ENCODE peak calls at places on chromosomes 6 and 20, in nine cellular contexts. One of them, this sample, is unnamed.
A peak's percentile ranks its signal among the peaks of the same experiment; 100 is the strongest.

GRCh38 chr20:12287575-12287974 is 369.9 kb downstream of the BTBD3 start:
- DNase-seq in GF-D8: no peak
- DNase-seq in fibroblast of the conjunctiva: no peak
- DNase-seq in left colon: no peak
- DNase-seq in GM03348: no peak
- DNase-seq in lower leg skin: no peak
- DNase-seq in GM10248: no peak
- DNase-seq in heart left ventricle: no peak
- DNase-seq in C1 segment of cervical spinal cord: no peak
- DNase-seq in this sample: peak; percentile 63

GRCh38 chr6:42556462-42556861 is 7.4 kb upstream of the UBR2 start:
- DNase-seq in GF-D8: no peak
- DNase-seq in fibroblast of the conjunctiva: no peak
- DNase-seq in left colon: peak; percentile 43
- DNase-seq in GM03348: no peak
- DNase-seq in lower leg skin: no peak
- DNase-seq in GM10248: no peak
- DNase-seq in heart left ventricle: no peak
- DNase-seq in C1 segment of cervical spinal cord: no peak
- DNase-seq in this sample: peak; percentile 58

GRCh38 chr6:105488521-105489212 is 85.8 kb upstream of the PREP start:
- DNase-seq in GF-D8: no peak
- DNase-seq in fibroblast of the conjunctiva: no peak
- DNase-seq in left colon: no peak
- DNase-seq in GM03348: peak; percentile 10
- DNase-seq in lower leg skin: no peak
- DNase-seq in GM10248: no peak
- DNase-seq in heart left ventricle: peak; percentile 22
- DNase-seq in C1 segment of cervical spinal cord: no peak
- DNase-seq in this sample: no peak

GRCh38 chr6:139751179-139751578 is 376.7 kb upstream of the CITED2 start:
- DNase-seq in GF-D8: no peak
- DNase-seq in fibroblast of the conjunctiva: peak; percentile 88
- DNase-seq in left colon: no peak
- DNase-seq in GM03348: no peak
- DNase-seq in lower leg skin: no peak
- DNase-seq in GM10248: no peak
- DNase-seq in heart left ventricle: no peak
- DNase-seq in C1 segment of cervical spinal cord: no peak
- DNase-seq in this sample: no peak

GRCh38 chr20:64153410-64153809 is 10.8 kb upstream of the MYT1 start:
- DNase-seq in GF-D8: no peak
- DNase-seq in fibroblast of the conjunctiva: no peak
- DNase-seq in left colon: no peak
- DNase-seq in GM03348: no peak
- DNase-seq in lower leg skin: no peak
- DNase-seq in GM10248: no peak
- DNase-seq in heart left ventricle: no peak
- DNase-seq in C1 segment of cervical spinal cord: no peak
- DNase-seq in this sample: no peak

GRCh38 chr6:14273196-14273595 is 155.6 kb downstream of the CD83 start:
- DNase-seq in GF-D8: no peak
- DNase-seq in fibroblast of the conjunctiva: no peak
- DNase-seq in left colon: no peak
- DNase-seq in GM03348: no peak
- DNase-seq in lower leg skin: peak; percentile 61
- DNase-seq in GM10248: no peak
- DNase-seq in heart left ventricle: no peak
- DNase-seq in C1 segment of cervical spinal cord: no peak
- DNase-seq in this sample: no peak

GRCh38 chr6:113995632-113996031 is 24.7 kb upstream of the HDAC2 start:
- DNase-seq in GF-D8: no peak
- DNase-seq in fibroblast of the conjunctiva: peak; percentile 79
- DNase-seq in left colon: peak; percentile 45
- DNase-seq in GM03348: peak; percentile 87
- DNase-seq in lower leg skin: no peak
- DNase-seq in GM10248: no peak
- DNase-seq in heart left ventricle: peak; percentile 46
- DNase-seq in C1 segment of cervical spinal cord: peak; percentile 18
- DNase-seq in this sample: peak; percentile 85

GRCh38 chr6:138500867-138501446 is 1.7 kb upstream of the NHSL1 start:
- DNase-seq in GF-D8: no peak
- DNase-seq in fibroblast of the conjunctiva: no peak
- DNase-seq in left colon: no peak
- DNase-seq in GM03348: no peak
- DNase-seq in lower leg skin: no peak
- DNase-seq in GM10248: no peak
- DNase-seq in heart left ventricle: no peak
- DNase-seq in C1 segment of cervical spinal cord: no peak
- DNase-seq in this sample: no peak

GRCh38 chr6:98574991-98575390 is 259.4 kb upstream of the POU3F2 start:
- DNase-seq in GF-D8: no peak
- DNase-seq in fibroblast of the conjunctiva: no peak
- DNase-seq in left colon: peak; percentile 70
- DNase-seq in GM03348: peak; percentile 5
- DNase-seq in lower leg skin: no peak
- DNase-seq in GM10248: no peak
- DNase-seq in heart left ventricle: peak; percentile 7
- DNase-seq in C1 segment of cervical spinal cord: peak; percentile 24
- DNase-seq in this sample: no peak

GRCh38 chr6:34386316-34387137 is 5.9 kb downstream of the NUDT3 start:
- DNase-seq in GF-D8: no peak
- DNase-seq in fibroblast of the conjunctiva: peak; percentile 70
- DNase-seq in left colon: no peak
- DNase-seq in GM03348: peak; percentile 51
- DNase-seq in lower leg skin: no peak
- DNase-seq in GM10248: no peak
- DNase-seq in heart left ventricle: no peak
- DNase-seq in C1 segment of cervical spinal cord: no peak
- DNase-seq in this sample: peak; percentile 39

GRCh38 chr6:37952027-37952426 is 132.5 kb downstream of the ZFAND3 start:
- DNase-seq in GF-D8: no peak
- DNase-seq in fibroblast of the conjunctiva: no peak
- DNase-seq in left colon: no peak
- DNase-seq in GM03348: no peak
- DNase-seq in lower leg skin: no peak
- DNase-seq in GM10248: no peak
- DNase-seq in heart left ventricle: no peak
- DNase-seq in C1 segment of cervical spinal cord: no peak
- DNase-seq in this sample: no peak

GRCh38 chr20:44970243-44970757 is 4.0 kb downstream of the STK4 start:
- DNase-seq in GF-D8: no peak
- DNase-seq in fibroblast of the conjunctiva: no peak
- DNase-seq in left colon: no peak
- DNase-seq in GM03348: no peak
- DNase-seq in lower leg skin: no peak
- DNase-seq in GM10248: no peak
- DNase-seq in heart left ventricle: no peak
- DNase-seq in C1 segment of cervical spinal cord: no peak
- DNase-seq in this sample: no peak

GRCh38 chr6:111980168-111980567 is 73.7 kb upstream of the CCN6 start:
- DNase-seq in GF-D8: no peak
- DNase-seq in fibroblast of the conjunctiva: no peak
- DNase-seq in left colon: no peak
- DNase-seq in GM03348: peak; percentile 43
- DNase-seq in lower leg skin: no peak
- DNase-seq in GM10248: no peak
- DNase-seq in heart left ventricle: peak; percentile 29
- DNase-seq in C1 segment of cervical spinal cord: no peak
- DNase-seq in this sample: no peak

GRCh38 chr20:7379621-7380220 is 560.5 kb downstream of the HAO1 start:
- DNase-seq in GF-D8: no peak
- DNase-seq in fibroblast of the conjunctiva: no peak
- DNase-seq in left colon: no peak
- DNase-seq in GM03348: no peak
- DNase-seq in lower leg skin: no peak
- DNase-seq in GM10248: no peak
- DNase-seq in heart left ventricle: no peak
- DNase-seq in C1 segment of cervical spinal cord: no peak
- DNase-seq in this sample: no peak

GRCh38 chr20:35837577-35838195 is 65.9 kb downstream of the PHF20 start:
- DNase-seq in GF-D8: no peak
- DNase-seq in fibroblast of the conjunctiva: no peak
- DNase-seq in left colon: no peak
- DNase-seq in GM03348: peak; percentile 28
- DNase-seq in lower leg skin: peak; percentile 60
- DNase-seq in GM10248: no peak
- DNase-seq in heart left ventricle: no peak
- DNase-seq in C1 segment of cervical spinal cord: no peak
- DNase-seq in this sample: no peak

GRCh38 chr20:54633903-54634302 is 158.5 kb downstream of the DOK5 start:
- DNase-seq in GF-D8: no peak
- DNase-seq in fibroblast of the conjunctiva: no peak
- DNase-seq in left colon: no peak
- DNase-seq in GM03348: no peak
- DNase-seq in lower leg skin: no peak
- DNase-seq in GM10248: peak; percentile 64
- DNase-seq in heart left ventricle: no peak
- DNase-seq in C1 segment of cervical spinal cord: no peak
- DNase-seq in this sample: no peak

GRCh38 chr6:18340781-18341551 is 46.2 kb upstream of the RNF144B start:
- DNase-seq in GF-D8: no peak
- DNase-seq in fibroblast of the conjunctiva: no peak
- DNase-seq in left colon: no peak
- DNase-seq in GM03348: no peak
- DNase-seq in lower leg skin: no peak
- DNase-seq in GM10248: no peak
- DNase-seq in heart left ventricle: no peak
- DNase-seq in C1 segment of cervical spinal cord: no peak
- DNase-seq in this sample: no peak

GRCh38 chr6:7216941-7217621 is 95.9 kb downstream of the SSR1 start:
- DNase-seq in GF-D8: no peak
- DNase-seq in fibroblast of the conjunctiva: no peak
- DNase-seq in left colon: no peak
- DNase-seq in GM03348: no peak
- DNase-seq in lower leg skin: peak; percentile 86
- DNase-seq in GM10248: no peak
- DNase-seq in heart left ventricle: peak; percentile 49
- DNase-seq in C1 segment of cervical spinal cord: no peak
- DNase-seq in this sample: no peak

GRCh38 chr6:52511572-52512151 is 65.2 kb downstream of the TRAM2 start:
- DNase-seq in GF-D8: no peak
- DNase-seq in fibroblast of the conjunctiva: no peak
- DNase-seq in left colon: no peak
- DNase-seq in GM03348: no peak
- DNase-seq in lower leg skin: peak; percentile 70
- DNase-seq in GM10248: no peak
- DNase-seq in heart left ventricle: no peak
- DNase-seq in C1 segment of cervical spinal cord: no peak
- DNase-seq in this sample: no peak

GRCh38 chr6:7727150-7727950 is 1.5 kb downstream of the BMP6 start:
- DNase-seq in GF-D8: no peak
- DNase-seq in fibroblast of the conjunctiva: no peak
- DNase-seq in left colon: peak; percentile 12
- DNase-seq in GM03348: peak; percentile 44
- DNase-seq in lower leg skin: no peak
- DNase-seq in GM10248: peak; percentile 31
- DNase-seq in heart left ventricle: no peak
- DNase-seq in C1 segment of cervical spinal cord: no peak
- DNase-seq in this sample: no peak

GRCh38 chr6:27321370-27321769 is 9.3 kb upstream of the POM121L2 start:
- DNase-seq in GF-D8: no peak
- DNase-seq in fibroblast of the conjunctiva: no peak
- DNase-seq in left colon: no peak
- DNase-seq in GM03348: no peak
- DNase-seq in lower leg skin: no peak
- DNase-seq in GM10248: no peak
- DNase-seq in heart left ventricle: no peak
- DNase-seq in C1 segment of cervical spinal cord: no peak
- DNase-seq in this sample: no peak

GRCh38 chr6:72832271-72832670 is 210.4 kb downstream of the KCNQ5 start:
- DNase-seq in GF-D8: no peak
- DNase-seq in fibroblast of the conjunctiva: no peak
- DNase-seq in left colon: no peak
- DNase-seq in GM03348: no peak
- DNase-seq in lower leg skin: no peak
- DNase-seq in GM10248: no peak
- DNase-seq in heart left ventricle: no peak
- DNase-seq in C1 segment of cervical spinal cord: no peak
- DNase-seq in this sample: no peak

GRCh38 chr20:35575958-35576357 is 34.1 kb downstream of the ERGIC3 start:
- DNase-seq in GF-D8: no peak
- DNase-seq in fibroblast of the conjunctiva: no peak
- DNase-seq in left colon: peak; percentile 92
- DNase-seq in GM03348: no peak
- DNase-seq in lower leg skin: no peak
- DNase-seq in GM10248: no peak
- DNase-seq in heart left ventricle: no peak
- DNase-seq in C1 segment of cervical spinal cord: no peak
- DNase-seq in this sample: no peak